ENCODE peak calls at places on chromosomes 2 and 18, in nine cellular contexts. M is activated T-cell treated with anti-CD3 and anti-CD28 coated beads for 48 hours; K is mammary epithelial cell; Q is T-helper 9 cell; I is renal cortical epithelial cell; S is naive thymus-derived CD4-positive, alpha-beta T cell; D is DMS53; U is heart left ventricle; H is GM18507. P is an unnamed sample.

GRCh38 chr2:117717072-117717471 is 97.4 kb upstream of the DDX18 start:
- DNase-seq in M (no peak), K (no peak), Q (no peak), I (no peak), S (no peak), D (no peak), U (no peak), H (no peak), P (no peak)

GRCh38 chr2:88096708-88097107 is 29.1 kb downstream of the SMYD1 start:
- DNase-seq in M (no peak), K (no peak), Q (no peak), I (no peak), S (no peak), D (no peak), U (no peak), H (no peak), P (no peak)

GRCh38 chr2:64133828-64134227 is 10.4 kb downstream of the PELI1 start:
- DNase-seq in M (no peak), K (peak), Q (no peak), I (peak), S (no peak), D (no peak), U (no peak), H (no peak), P (no peak)

GRCh38 chr2:85799215-85799956 is 45.6 kb downstream of the ATOH8 start:
- DNase-seq in M (no peak), K (peak), Q (no peak), I (peak), S (no peak), D (peak), U (no peak), H (no peak), P (no peak)

GRCh38 chr18:74290831-74291770 is 662 bp downstream of the CYB5A start:
- DNase-seq in M (no peak), K (peak), Q (no peak), I (no peak), S (no peak), D (peak), U (peak), H (no peak), P (peak)

GRCh38 chr2:182193291-182193690 is 207.6 kb downstream of the PPP1R1C start:
- DNase-seq in M (no peak), K (no peak), Q (no peak), I (no peak), S (no peak), D (no peak), U (no peak), H (no peak), P (no peak)

GRCh38 chr2:79994161-79994560 is 310.4 kb downstream of the LRRTM1 start:
- DNase-seq in M (no peak), K (no peak), Q (no peak), I (peak), S (no peak), D (no peak), U (no peak), H (no peak), P (no peak)

GRCh38 chr2:32246911-32247310 is 17.8 kb downstream of the NLRC4 start:
- DNase-seq in M (no peak), K (peak), Q (no peak), I (no peak), S (no peak), D (peak), U (no peak), H (no peak), P (no peak)

GRCh38 chr2:195021704-195022513 is 635.1 kb upstream of the SLC39A10 start:
- DNase-seq in M (no peak), K (no peak), Q (no peak), I (peak), S (no peak), D (no peak), U (no peak), H (no peak), P (no peak)

GRCh38 chr2:209476367-209477191 is 52.7 kb downstream of the MAP2 start:
- DNase-seq in M (no peak), K (no peak), Q (no peak), I (peak), S (no peak), D (no peak), U (peak), H (no peak), P (no peak)

GRCh38 chr18:3097082-3097481 is 84.1 kb upstream of the LPIN2 start:
- DNase-seq in M (no peak), K (no peak), Q (no peak), I (no peak), S (no peak), D (no peak), U (no peak), H (no peak), P (no peak)

GRCh38 chr2:102387763-102388546 is 32.4 kb downstream of the IL18R1 start:
- DNase-seq in M (no peak), K (no peak), Q (no peak), I (no peak), S (no peak), D (no peak), U (no peak), H (no peak), P (no peak)